ENCODE peak calls at places on chromosomes 16 and 17, in eight cellular contexts. N is thoracic aorta, K is heart left ventricle, S is tibial artery, E is cardiac muscle cell, R is esophagus squamous epithelium, L is stomach, Q is mesenchymal stem cell. H is an unnamed sample. For H3K4me1, the result is how much of the 10 kb centered on the place peaks cover.

GRCh38 chr17:26818736-26819135 is 475.2 kb upstream of the WSB1 start:
- DNase-seq in K (no peak), N (no peak), S (no peak), L (no peak), R (no peak), Q (peak), E (no peak), H (no peak)

GRCh38 chr17:41211845-41212466 is 14.5 kb upstream of the KRTAP9-2 start:
- DNase-seq in E (no peak), Q (no peak), L (no peak), S (no peak), N (no peak), K (no peak), R (no peak), H (no peak)

GRCh38 chr17:43456661-43457361 is 27.0 kb upstream of the DHX8 start:
- DNase-seq in R (no peak), N (no peak), E (no peak), K (peak), S (peak), Q (peak), L (no peak), H (no peak)

GRCh38 chr17:76032073-76032779 is 5.1 kb upstream of the EVPL start:
- DNase-seq in K (no peak), N (no peak), S (no peak), L (no peak), Q (no peak), R (no peak), E (no peak), H (no peak)

GRCh38 chr17:80861892-80862291 is 129.7 kb upstream of the CHMP6 start:
- DNase-seq in R (no peak), Q (peak), N (no peak), K (peak), L (no peak), S (no peak), E (peak), H (no peak)

GRCh38 chr16:28010671-28011070 is 52.8 kb downstream of the GSG1L start:
- DNase-seq in S (no peak), N (no peak), Q (no peak), E (no peak), L (no peak), K (no peak), R (no peak), H (no peak)

GRCh38 chr17:76492250-76492988 is 8.8 kb downstream of the RHBDF2 start:
- DNase-seq in E (no peak), R (no peak), N (no peak), S (no peak), K (no peak), L (no peak), Q (no peak), H (no peak)

GRCh38 chr17:74449773-74450172 is 16.7 kb upstream of the CD300A start:
- DNase-seq in R (no peak), K (no peak), L (peak), N (no peak), Q (no peak), S (no peak), E (no peak), H (no peak)

GRCh38 chr17:82592751-82593589 is 55.3 kb downstream of the WDR45B start:
- DNase-seq in R (no peak), E (peak), N (no peak), K (peak), S (peak), Q (peak), L (peak), H (peak)

GRCh38 chr16:77449208-77449607 is 14.4 kb upstream of the ADAMTS18 start:
- DNase-seq in R (no peak), Q (no peak), K (no peak), E (no peak), L (no peak), S (no peak), N (no peak), H (no peak)

GRCh38 chr16:71564377-71564967 is 12.4 kb downstream of the TAT start:
- DNase-seq in L (no peak), K (no peak), N (peak), Q (no peak), S (no peak), E (peak), R (no peak), H (no peak)

GRCh38 chr17:68391561-68392268 is 65.6 kb downstream of the WIPI1 start:
- DNase-seq in E (no peak), L (no peak), S (no peak), Q (no peak), K (no peak), N (no peak), R (no peak), H (peak)

GRCh38 chr17:6643460-6644125 is 2.7 kb downstream of the TXNDC17 start:
- DNase-seq in S (no peak), E (no peak), K (no peak), L (no peak), N (no peak), Q (peak), R (no peak), H (no peak)

GRCh38 chr17:35094902-35095301 is 24.8 kb downstream of the RAD51D start:
- DNase-seq in E (no peak), N (no peak), L (no peak), S (no peak), Q (peak), R (no peak), K (no peak), H (no peak)

GRCh38 chr17:36463916-36464764 is 22.3 kb upstream of the ZNHIT3 start:
- DNase-seq in R (no peak), S (no peak), L (peak), K (peak), E (peak), Q (peak), N (no peak), H (no peak)

GRCh38 chr17:77495575-77495974 is 354.8 kb downstream of the SEC14L1 start:
- DNase-seq in K (peak), L (no peak), N (no peak), S (peak), Q (no peak), R (no peak), E (no peak), H (no peak)

GRCh38 chr17:64393000-64393402 is 2.3 kb upstream of the PECAM1 start:
- DNase-seq in S (no peak), R (no peak), L (no peak), E (no peak), K (no peak), Q (no peak), N (no peak), H (no peak)

GRCh38 chr17:83079340-83079747 is at the start of gene METRNL:
- DNase-seq in R (no peak), Q (peak), N (no peak), K (peak), L (peak), E (peak), S (peak), H (peak)

GRCh38 chr16:85205747-85206471 is 93.6 kb upstream of the CIBAR2 start:
- DNase-seq in E (peak), Q (peak), R (no peak), L (no peak), N (no peak), K (no peak), S (no peak), H (peak)

GRCh38 chr16:72105978-72106377 is 12.3 kb downstream of the DHX38 start:
- DNase-seq in R (no peak), Q (no peak), N (no peak), S (no peak), K (no peak), L (no peak), E (no peak), H (no peak)

GRCh38 chr17:17050346-17051345 is 8.4 kb downstream of the MPRIP start:
- DNase-seq in L (peak), Q (no peak), K (no peak), N (no peak), S (peak), R (no peak), E (no peak), H (no peak)

GRCh38 chr16:17369441-17369951 is 101.3 kb downstream of the XYLT1 start:
- DNase-seq in L (peak), K (peak), N (no peak), E (no peak), Q (no peak), R (peak), S (peak), H (peak)

GRCh38 chr16:7324306-7324705 is 8.3 kb upstream of the RBFOX1 start:
- DNase-seq in S (no peak), K (no peak), R (no peak), Q (no peak), N (no peak), E (no peak), L (no peak), H (no peak)

GRCh38 chr17:2853722-2854580 is 57.7 kb downstream of the RAP1GAP2 start:
- DNase-seq in S (no peak), K (peak), N (no peak), L (peak), R (no peak), Q (peak), E (peak), H (no peak)

GRCh38 chr17:39937462-39937861 is 9.9 kb downstream of the LRRC3C start:
- DNase-seq in N (no peak), L (no peak), Q (no peak), K (no peak), S (no peak), R (no peak), E (no peak), H (no peak)

GRCh38 chr17:39942076-39942475 is 14.5 kb downstream of the LRRC3C start:
- DNase-seq in R (no peak), L (no peak), E (no peak), N (no peak), S (no peak), Q (no peak), K (no peak), H (no peak)

GRCh38 chr17:39938140-39938869 is 10.8 kb downstream of the LRRC3C start:
- DNase-seq in K (no peak), E (no peak), Q (no peak), L (no peak), N (no peak), R (no peak), S (no peak), H (no peak)

GRCh38 chr17:39939588-39940419 is 12.3 kb downstream of the LRRC3C start:
- DNase-seq in N (no peak), E (no peak), R (no peak), S (no peak), L (no peak), K (peak), Q (peak), H (no peak)

GRCh38 chr17:39939031-39939430 is 11.5 kb downstream of the LRRC3C start:
- DNase-seq in R (no peak), L (no peak), N (no peak), E (no peak), Q (no peak), S (no peak), K (no peak), H (no peak)
- H3K27ac ChIP-seq in R (no peak), L (no peak), N (no peak), E (no peak), Q (no peak), S (no peak), K (no peak), H (no peak)

GRCh38 chr16:84068041-84068440 is 25.4 kb upstream of the SLC38A8 start:
- DNase-seq in K (no peak), Q (no peak), N (no peak), E (no peak), S (no peak), L (no peak), R (no peak), H (no peak)

GRCh38 chr16:84071151-84071550 is 28.6 kb upstream of the SLC38A8 start:
- DNase-seq in Q (no peak), R (no peak), N (no peak), K (no peak), E (no peak), S (no peak), L (no peak), H (no peak)

GRCh38 chr16:84067640-84068039 is 25.0 kb upstream of the SLC38A8 start:
- DNase-seq in N (no peak), L (no peak), Q (no peak), E (no peak), R (no peak), K (no peak), S (no peak), H (no peak)

GRCh38 chr16:84068783-84069464 is 26.3 kb upstream of the SLC38A8 start:
- DNase-seq in L (no peak), S (no peak), K (no peak), E (no peak), N (no peak), Q (no peak), R (no peak), H (no peak)

DNA sequence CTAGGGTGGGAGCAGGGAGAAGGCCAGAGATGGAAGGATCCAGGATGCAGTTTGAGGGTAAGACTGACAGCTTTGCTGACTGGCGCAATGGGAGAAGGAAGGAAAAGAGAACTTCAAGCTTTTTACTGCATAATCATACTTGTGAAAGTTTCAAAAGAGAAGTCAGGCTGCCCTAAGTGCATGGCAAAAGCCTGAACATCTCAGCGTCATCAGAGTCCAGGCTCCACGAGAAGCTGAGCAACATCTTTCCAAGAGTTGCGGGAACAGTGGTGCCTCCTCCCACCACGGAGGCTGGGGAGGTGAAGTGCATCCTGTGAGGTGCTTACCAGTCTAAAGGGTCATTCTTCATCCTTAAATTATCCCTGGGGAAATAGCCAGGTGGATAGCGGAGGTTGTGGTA is 26.9 kb upstream of the SLC38A8 start:
- DNase-seq in Q (no peak), R (no peak), S (no peak), L (no peak), N (no peak), E (no peak), K (no peak), H (no peak)
- H3K4me1 ChIP-seq in Q (under half), R (under half), S (under half), L (under half), N (under half), E (under half), K (under half), H (under half)

GRCh38 chr17:46832945-46833839 is 14.7 kb upstream of the WNT3 start:
- DNase-seq in E (peak), Q (no peak), L (no peak), N (no peak), S (no peak), K (no peak), R (no peak), H (no peak)
- H3K27ac ChIP-seq in E (no peak), Q (no peak), L (no peak), N (no peak), S (no peak), K (no peak), R (peak), H (no peak)

DNA sequence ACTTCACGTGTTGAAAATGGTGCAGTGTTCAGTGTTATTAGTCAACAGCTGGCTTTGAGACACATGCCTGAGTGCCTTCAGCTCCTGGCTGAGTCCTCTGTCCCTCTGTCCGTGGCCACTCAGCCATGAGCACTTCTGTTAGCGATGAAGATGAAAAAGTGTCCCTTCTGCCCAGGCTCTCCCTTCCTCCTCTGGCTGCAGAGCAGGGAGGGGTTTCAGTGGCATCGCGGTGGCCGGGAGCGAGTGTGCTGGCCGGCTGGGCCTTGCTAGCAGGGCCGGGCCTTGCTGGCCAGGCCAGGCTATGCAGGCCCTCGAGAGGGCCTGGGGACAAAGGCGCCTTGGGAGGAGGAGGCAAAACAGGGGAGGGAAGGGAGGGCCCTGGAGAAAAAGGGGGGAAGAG is 47.7 kb downstream of the CMIP start:
- DNase-seq in S (no peak), R (no peak), E (no peak), Q (no peak), N (no peak), L (no peak), K (no peak), H (no peak)
- H3K4me1 ChIP-seq in S (under half), R (half or more), E (under half), Q (under half), N (under half), L (half or more), K (half or more), H (under half)

GRCh38 chr16:56609463-56609921 is 1.1 kb downstream of the MT2A start:
- DNase-seq in Q (peak), S (peak), R (peak), K (peak), L (peak), N (no peak), E (no peak), H (peak)

GRCh38 chr16:56610609-56611111 is 2.3 kb downstream of the MT2A start:
- DNase-seq in Q (peak), E (no peak), S (peak), R (no peak), K (no peak), L (no peak), N (no peak), H (no peak)

GRCh38 chr16:56611281-56611833 is 3.0 kb downstream of the MT2A start:
- DNase-seq in Q (peak), L (peak), E (no peak), R (no peak), K (peak), S (peak), N (peak), H (no peak)

GRCh38 chr16:56608876-56609462 is 585 bp downstream of the MT2A start:
- DNase-seq in Q (peak), K (no peak), S (no peak), E (no peak), N (no peak), L (no peak), R (no peak), H (no peak)

DNA sequence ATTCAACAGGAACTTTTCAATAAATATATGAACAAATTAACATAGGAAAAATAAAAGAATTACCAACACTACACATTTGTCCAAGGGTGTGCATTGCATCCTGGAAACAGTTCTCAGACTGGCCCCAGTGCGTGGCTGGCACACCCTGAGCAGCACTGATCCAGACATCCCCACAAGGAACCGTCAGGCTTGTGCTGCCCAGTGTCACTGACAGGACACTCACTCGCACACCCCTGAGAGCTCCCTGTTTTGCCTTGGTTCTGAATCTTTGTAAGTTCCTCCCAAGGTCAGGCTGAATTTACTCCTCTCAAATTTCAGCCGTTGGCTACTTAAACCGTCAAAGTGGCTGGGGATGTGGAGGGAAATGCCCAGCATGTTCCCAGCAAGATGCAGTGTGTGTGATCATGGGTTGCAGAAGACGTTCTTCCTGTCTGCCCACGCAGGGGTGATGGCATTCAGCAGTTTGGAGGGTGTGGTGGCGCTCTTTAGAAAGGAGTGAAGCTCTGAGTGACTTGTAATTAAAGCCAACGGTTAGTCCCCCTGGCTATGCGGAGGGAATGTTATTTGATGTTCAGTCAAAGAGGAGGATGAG is 1.7 kb downstream of the MT2A start:
- DNase-seq in K (peak), S (peak), Q (peak), E (no peak), R (no peak), N (no peak), L (peak), H (no peak)
- H3K27ac ChIP-seq in K (peak), S (peak), Q (peak), E (no peak), R (peak), N (peak), L (peak), H (peak)

GRCh38 chr17:47220531-47220999 is 11.4 kb downstream of the MYL4 start:
- DNase-seq in E (no peak), K (no peak), N (no peak), R (no peak), Q (no peak), S (no peak), L (no peak), H (no peak)

GRCh38 chr17:47221154-47221553 is 12.0 kb downstream of the MYL4 start:
- DNase-seq in E (no peak), Q (no peak), L (no peak), N (no peak), R (no peak), K (no peak), S (no peak), H (no peak)

GRCh38 chr17:47223007-47223406 is 13.9 kb downstream of the MYL4 start:
- DNase-seq in Q (no peak), L (no peak), S (no peak), E (no peak), K (no peak), N (no peak), R (no peak), H (no peak)

GRCh38 chr17:47223460-47223859 is 14.3 kb downstream of the MYL4 start:
- DNase-seq in Q (no peak), R (no peak), K (no peak), E (no peak), L (peak), S (no peak), N (no peak), H (no peak)

GRCh38 chr17:47222032-47222431 is 12.9 kb downstream of the MYL4 start:
- DNase-seq in L (no peak), R (no peak), Q (no peak), S (no peak), N (no peak), E (no peak), K (no peak), H (no peak)
- H3K4me1 ChIP-seq in L (half or more), R (under half), Q (under half), S (under half), N (under half), E (half or more), K (half or more), H (under half)

GRCh38 chr16:86225905-86226371 is 284.4 kb upstream of the FOXF1 start:
- DNase-seq in Q (no peak), S (no peak), K (no peak), R (no peak), E (no peak), N (no peak), L (peak), H (no peak)

GRCh38 chr16:86224629-86225028 is 285.7 kb upstream of the FOXF1 start:
- DNase-seq in E (no peak), S (no peak), N (no peak), R (no peak), K (no peak), Q (no peak), L (no peak), H (no peak)

GRCh38 chr16:86222541-86222940 is 287.8 kb upstream of the FOXF1 start:
- DNase-seq in E (no peak), L (peak), R (no peak), K (no peak), N (no peak), Q (peak), S (no peak), H (no peak)

GRCh38 chr16:86222965-86223551 is 287.3 kb upstream of the FOXF1 start:
- DNase-seq in R (no peak), N (no peak), L (peak), S (no peak), E (no peak), Q (peak), K (no peak), H (no peak)

DNA sequence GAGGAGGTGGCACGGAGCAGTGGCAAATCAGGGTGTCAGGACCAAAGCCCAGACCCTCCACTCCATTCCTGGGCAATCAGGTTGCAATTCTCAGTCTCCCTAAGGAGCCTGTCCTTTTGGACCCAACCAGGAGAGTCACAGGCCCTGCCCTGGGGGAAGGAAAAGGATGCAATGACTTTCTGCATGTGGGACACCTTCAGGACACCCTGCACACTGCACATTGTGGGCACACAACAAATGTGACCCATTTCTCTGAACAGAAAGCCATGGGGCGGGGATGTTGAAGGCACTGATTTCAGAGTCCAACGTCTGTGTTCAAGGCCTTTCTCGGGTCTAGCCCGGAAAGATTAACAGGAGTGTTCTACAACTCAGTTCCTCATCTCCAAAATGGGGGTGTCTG is 286.2 kb upstream of the FOXF1 start:
- DNase-seq in K (no peak), E (no peak), R (no peak), N (no peak), S (no peak), Q (no peak), L (peak), H (no peak)
- H3K27ac ChIP-seq in K (no peak), E (no peak), R (no peak), N (no peak), S (no peak), Q (no peak), L (peak), H (no peak)